ENCODE peak calls at places on chromosomes 12 and 14, in four cellular contexts. X is substantia nigra, O is IMR-90, V is GM20000. L is an unnamed sample.
A peak's percentile ranks its signal among the peaks of the same experiment; 100 is the strongest.

GRCh38 chr14:104265918-104266642 is 127.7 kb downstream of the KIF26A start:
- DNase-seq in O (no peak), X (no peak), V (no peak), L (no peak)

GRCh38 chr14:73125746-73126145 is 10.6 kb upstream of the PSEN1 start:
- DNase-seq in O (no peak), X (no peak), V (no peak), L (no peak)

GRCh38 chr12:2641761-2642160 is 153.0 kb upstream of the FKBP4 start:
- DNase-seq in O (no peak), X (no peak), V (no peak), L (no peak)

GRCh38 chr12:93857279-93857894 is 180.2 kb downstream of the CRADD start:
- DNase-seq in X (no peak), V (no peak), O (peak; percentile 84), L (no peak)

GRCh38 chr14:84254205-84254788 is 1275.6 kb upstream of the FLRT2 start:
- DNase-seq in X (no peak), V (no peak), O (no peak), L (no peak)

GRCh38 chr12:3641428-3641883 is 111.5 kb downstream of the CRACR2A start:
- DNase-seq in O (peak; percentile 36), V (no peak), X (no peak), L (no peak)

GRCh38 chr12:71216725-71217579 is 59.2 kb upstream of the TSPAN8 start:
- DNase-seq in V (no peak), O (peak; percentile 0), X (peak; percentile 3), L (no peak)

GRCh38 chr14:96634896-96635295 is 132.7 kb downstream of the PAPOLA start:
- DNase-seq in V (no peak), X (no peak), O (no peak), L (no peak)

GRCh38 chr14:89571502-89571901 is 154.5 kb upstream of the FOXN3 start:
- DNase-seq in O (no peak), X (no peak), V (no peak), L (no peak)

GRCh38 chr12:89567691-89568239 is 41.9 kb upstream of the POC1B start:
- DNase-seq in V (no peak), X (no peak), O (no peak), L (no peak)

GRCh38 chr14:79568566-79568965 is 642.7 kb downstream of the DIO2 start:
- DNase-seq in O (no peak), V (no peak), X (no peak), L (no peak)

GRCh38 chr12:87813476-87814234 is 215.5 kb downstream of the C12orf50 start:
- DNase-seq in O (peak; percentile 89), X (no peak), V (no peak), L (no peak)

GRCh38 chr14:96090441-96091148 is 51.4 kb downstream of the C14orf132 start:
- DNase-seq in V (no peak), O (peak; percentile 65), X (peak; percentile 46), L (no peak)

GRCh38 chr14:56002876-56003625 is 115.2 kb upstream of the PELI2 start:
- DNase-seq in X (no peak), O (no peak), V (no peak), L (no peak)

GRCh38 chr14:70394674-70395073 is 22.2 kb downstream of the SYNJ2BP start:
- DNase-seq in O (no peak), V (no peak), X (no peak), L (no peak)

GRCh38 chr12:14873440-14874185 is 12.0 kb downstream of the MGP start:
- DNase-seq in X (no peak), O (peak; percentile 16), V (no peak), L (no peak)

GRCh38 chr12:42180990-42181611 is 36.4 kb upstream of the GXYLT1 start:
- DNase-seq in X (no peak), V (no peak), O (peak; percentile 22), L (peak; percentile 61)

GRCh38 chr14:101241807-101242278 is 319.5 kb upstream of the DIO3 start:
- DNase-seq in O (no peak), V (no peak), X (no peak), L (no peak)

GRCh38 chr12:19223018-19223417 is 93.5 kb downstream of the PLEKHA5 start:
- DNase-seq in X (no peak), O (no peak), V (no peak), L (no peak)

GRCh38 chr14:90815817-90816662 is at the start of gene TTC7B:
- DNase-seq in X (no peak), O (peak; percentile 24), V (peak; percentile 92), L (no peak)

GRCh38 chr12:22126758-22127157 is 80.7 kb downstream of the CMAS start:
- DNase-seq in O (no peak), V (no peak), X (no peak), L (no peak)

L was measured in SIG-M5.